ENCODE peak calls at places on chromosomes 13 and 19, in eight cellular contexts. N is tibial nerve, J is ovary, K is ascending aorta, O is thyroid gland, L is stomach, E is endodermal cell, M is heart left ventricle. U is an unnamed sample.

GRCh38 chr19:38285567-38285966 is 18.5 kb upstream of the C19orf33 start:
- DNase-seq in O (no peak), J (no peak), N (no peak), K (no peak), L (no peak), M (no peak), E (no peak), U (no peak)

GRCh38 chr13:30869491-30869890 is 36.6 kb upstream of the MEDAG start:
- DNase-seq in O (no peak), E (no peak), J (peak), K (no peak), N (no peak), M (no peak), L (no peak), U (no peak)

GRCh38 chr19:7636691-7637373 is at the start of gene STXBP2:
- DNase-seq in E (peak), M (peak), K (peak), O (peak), L (peak), N (no peak), J (no peak), U (peak)

GRCh38 chr19:10230904-10231623 is at the start of gene S1PR2:
- DNase-seq in M (peak), J (peak), L (peak), K (no peak), E (peak), N (peak), O (peak), U (no peak)

GRCh38 chr19:6417713-6418561 is 6.7 kb downstream of the KHSRP start:
- DNase-seq in E (peak), K (no peak), O (peak), N (no peak), L (no peak), M (no peak), J (no peak), U (no peak)

GRCh38 chr13:55815458-55816033 is 1325.2 kb upstream of the PRR20A start:
- DNase-seq in O (no peak), K (no peak), N (no peak), J (no peak), E (no peak), M (no peak), L (no peak), U (no peak)

GRCh38 chr13:113090415-113090770 is 15.2 kb upstream of the F7 start:
- DNase-seq in N (no peak), J (peak), M (peak), L (no peak), E (peak), O (no peak), K (no peak), U (no peak)

GRCh38 chr19:43784981-43785808 is 4.4 kb upstream of the KCNN4 start:
- DNase-seq in L (peak), O (peak), K (no peak), E (peak), M (no peak), N (no peak), J (no peak), U (no peak)

GRCh38 chr19:38667552-38668205 is 20.2 kb downstream of the ACTN4 start:
- DNase-seq in L (no peak), N (no peak), K (no peak), O (no peak), J (no peak), E (no peak), M (no peak), U (no peak)

GRCh38 chr13:102355251-102355650 is 46.6 kb downstream of the FGF14 start:
- DNase-seq in L (no peak), M (no peak), O (no peak), E (no peak), J (no peak), K (no peak), N (no peak), U (peak)

GRCh38 chr13:59681630-59682311 is 482.0 kb downstream of the DIAPH3 start:
- DNase-seq in N (no peak), K (no peak), L (no peak), E (no peak), O (no peak), J (no peak), M (no peak), U (no peak)

GRCh38 chr19:18153555-18154134 is 682 bp downstream of the PIK3R2 start:
- DNase-seq in E (no peak), N (no peak), L (no peak), O (peak), K (no peak), M (no peak), J (peak), U (no peak)

GRCh38 chr19:16068696-16069259 is 7.5 kb upstream of the TPM4 start:
- DNase-seq in N (no peak), L (no peak), K (no peak), E (no peak), O (no peak), J (no peak), M (no peak), U (no peak)

GRCh38 chr13:40517486-40518311 is 148.7 kb downstream of the FOXO1 start:
- DNase-seq in M (no peak), E (no peak), N (no peak), L (no peak), J (no peak), K (no peak), O (no peak), U (no peak)

GRCh38 chr19:54207908-54208783 is 7.5 kb downstream of the RPS9 start:
- DNase-seq in K (peak), N (no peak), J (peak), O (peak), M (peak), E (peak), L (peak), U (no peak)

GRCh38 chr19:13091400-13092161 is 11.1 kb downstream of the LYL1 start:
- DNase-seq in L (no peak), N (no peak), O (no peak), M (no peak), K (peak), E (peak), J (peak), U (no peak)

GRCh38 chr13:41137241-41137640 is 4.6 kb upstream of the KBTBD6 start:
- DNase-seq in L (no peak), J (no peak), M (no peak), K (no peak), E (no peak), N (no peak), O (no peak), U (peak)

GRCh38 chr19:14150041-14150769 is 13.8 kb upstream of the ASF1B start:
- DNase-seq in N (no peak), M (no peak), L (no peak), J (no peak), E (no peak), O (no peak), K (no peak), U (no peak)

GRCh38 chr13:112711528-112712265 is 21.9 kb downstream of the ATP11A start:
- DNase-seq in K (peak), O (peak), L (peak), J (peak), E (peak), M (no peak), N (peak), U (peak)

GRCh38 chr19:44800461-44800860 is 8.4 kb upstream of the BCAM start:
- DNase-seq in N (peak), J (peak), K (peak), M (peak), L (peak), E (peak), O (peak), U (no peak)

GRCh38 chr13:77492982-77493381 is 42.5 kb upstream of the SCEL start:
- DNase-seq in E (no peak), K (no peak), N (no peak), O (peak), J (no peak), M (no peak), L (no peak), U (peak)

GRCh38 chr19:27865927-27866777 is 1346.8 kb downstream of the UQCRFS1 start:
- DNase-seq in O (no peak), L (no peak), J (no peak), K (no peak), M (no peak), E (no peak), N (no peak), U (no peak)

GRCh38 chr13:72820156-72820897 is 38.4 kb downstream of the PIBF1 start:
- DNase-seq in E (no peak), O (no peak), K (no peak), N (no peak), M (no peak), L (no peak), J (no peak), U (no peak)

GRCh38 chr19:37718357-37718756 is 1.2 kb downstream of the ZNF607 start:
- DNase-seq in O (no peak), J (no peak), L (no peak), M (no peak), E (peak), N (no peak), K (no peak), U (no peak)

GRCh38 chr13:112351825-112352224 is 24.3 kb upstream of the SPACA7 start:
- DNase-seq in O (no peak), E (no peak), K (no peak), L (no peak), M (no peak), N (no peak), J (no peak), U (no peak)

GRCh38 chr19:43814663-43815352 is 12.3 kb upstream of the ZNF283 start:
- DNase-seq in O (no peak), N (no peak), K (no peak), M (no peak), E (no peak), J (no peak), L (no peak), U (no peak)

GRCh38 chr19:58535857-58536256 is 8.0 kb upstream of the TRIM28 start:
- DNase-seq in J (no peak), O (no peak), L (no peak), N (no peak), E (no peak), M (no peak), K (no peak), U (no peak)

GRCh38 chr13:34357435-34358232 is 539.7 kb downstream of the RFC3 start:
- DNase-seq in J (no peak), L (no peak), M (no peak), N (no peak), E (peak), K (no peak), O (no peak), U (peak)

GRCh38 chr13:43434185-43434584 is 352.6 kb downstream of the ENOX1 start:
- DNase-seq in O (no peak), J (no peak), L (no peak), N (no peak), K (no peak), M (no peak), E (no peak), U (no peak)

GRCh38 chr19:33419763-33420080 is 46.2 kb downstream of the CEBPG start:
- DNase-seq in O (no peak), E (peak), M (peak), N (no peak), J (no peak), K (no peak), L (no peak), U (no peak)

GRCh38 chr13:45575830-45576180 is 39.7 kb downstream of the ERICH6B start:
- DNase-seq in O (no peak), L (no peak), M (no peak), N (no peak), K (no peak), E (no peak), J (no peak), U (no peak)

GRCh38 chr13:40440990-40441820 is 225.2 kb downstream of the FOXO1 start:
- DNase-seq in N (peak), J (peak), O (peak), E (no peak), M (peak), K (no peak), L (peak), U (no peak)

GRCh38 chr19:34556500-34556899 is 74.9 kb downstream of the WTIP start:
- DNase-seq in O (no peak), J (no peak), E (peak), L (no peak), N (no peak), K (no peak), M (no peak), U (no peak)
- TF ChIP-seq CTCF in O (no peak), J (no peak), E (peak), L (no peak), N (no peak), K (no peak), M (peak), U (peak)

GRCh38 chr13:75264611-75265010 is 217.4 kb downstream of the TBC1D4 start:
- DNase-seq in E (no peak), J (no peak), L (no peak), K (no peak), N (no peak), O (no peak), M (no peak), U (no peak)
- H3K27ac ChIP-seq in E (no peak), J (no peak), L (no peak), K (no peak), N (no peak), O (no peak), M (no peak), U (no peak)

DNA sequence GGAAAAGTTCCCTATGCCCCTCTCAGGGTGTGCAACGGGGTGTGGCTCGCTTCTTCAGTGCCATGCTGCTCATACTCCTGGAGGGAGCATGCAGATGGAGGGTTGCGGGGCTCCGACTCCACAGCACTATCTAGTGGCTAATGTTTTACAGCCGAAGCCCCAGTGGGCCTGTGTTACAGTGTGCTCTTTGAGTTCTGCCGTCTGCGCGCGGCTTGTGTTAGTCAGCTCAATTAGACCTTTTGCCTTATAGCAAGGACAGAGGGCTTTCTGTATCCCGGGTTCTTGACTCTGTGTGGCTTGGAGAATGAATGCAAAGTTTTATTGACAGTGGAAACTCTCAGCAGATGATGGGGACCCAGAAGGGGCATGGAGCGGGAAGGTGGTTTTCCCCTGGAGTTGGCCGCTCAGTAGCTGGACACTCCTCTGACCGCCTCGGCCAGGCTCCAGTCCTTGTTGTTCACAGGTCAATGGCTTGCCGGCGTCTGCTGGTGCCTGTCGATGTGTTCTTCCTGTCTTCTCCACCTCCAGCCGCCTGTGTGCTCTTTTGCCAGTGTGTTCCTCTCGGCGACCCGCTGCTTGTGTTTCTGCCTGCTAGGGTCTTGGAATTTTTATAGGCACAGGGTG is 383.4 kb downstream of the LMO7 start:
- DNase-seq in M (peak), O (no peak), L (no peak), K (no peak), J (no peak), N (no peak), E (peak), U (no peak)
- TF ChIP-seq CTCF in M (peak), O (no peak), L (no peak), K (no peak), J (no peak), N (peak), E (peak), U (peak)

GRCh38 chr19:46617566-46618079 is 7.3 kb downstream of the PTGIR start:
- DNase-seq in L (no peak), N (no peak), M (peak), E (peak), O (no peak), K (no peak), J (no peak), U (no peak)
- H3K27ac ChIP-seq in L (no peak), N (peak), M (peak), E (no peak), O (no peak), K (peak), J (no peak), U (no peak)

GRCh38 chr19:40524655-40525054 is 52.0 kb upstream of the SHKBP1 start:
- DNase-seq in K (no peak), J (no peak), O (no peak), L (no peak), N (no peak), E (no peak), M (no peak), U (no peak)

GRCh38 chr19:40523322-40524047 is 53.2 kb upstream of the SHKBP1 start:
- DNase-seq in J (no peak), M (no peak), L (peak), K (no peak), N (no peak), O (peak), E (peak), U (no peak)

GRCh38 chr19:40524133-40524549 is 52.5 kb upstream of the SHKBP1 start:
- DNase-seq in N (no peak), J (no peak), O (no peak), K (no peak), L (no peak), E (no peak), M (no peak), U (no peak)

GRCh38 chr19:40519352-40520322 is 52.8 kb downstream of the SPTBN4 start:
- DNase-seq in K (no peak), E (peak), N (no peak), O (no peak), J (no peak), L (peak), M (no peak), U (peak)

GRCh38 chr19:40521276-40521675 is 54.5 kb downstream of the SPTBN4 start:
- DNase-seq in E (no peak), M (no peak), K (no peak), L (no peak), O (no peak), J (no peak), N (no peak), U (no peak)
- TF ChIP-seq CTCF in E (peak), M (no peak), K (no peak), L (no peak), O (no peak), J (no peak), N (peak), U (peak)

GRCh38 chr19:46902402-46902766 is 41.6 kb downstream of the ARHGAP35 start:
- DNase-seq in E (peak), J (no peak), L (peak), N (no peak), K (no peak), O (peak), M (no peak), U (peak)

GRCh38 chr19:46903458-46903857 is 42.7 kb downstream of the ARHGAP35 start:
- DNase-seq in J (no peak), O (no peak), M (no peak), K (no peak), L (no peak), E (no peak), N (no peak), U (no peak)

GRCh38 chr19:46904114-46905060 is 43.6 kb downstream of the ARHGAP35 start:
- DNase-seq in J (peak), L (no peak), M (peak), N (no peak), E (peak), O (no peak), K (no peak), U (no peak)

GRCh38 chr19:46900341-46900740 is 39.5 kb downstream of the ARHGAP35 start:
- DNase-seq in L (no peak), K (no peak), N (no peak), E (peak), M (no peak), J (no peak), O (no peak), U (no peak)

DNA sequence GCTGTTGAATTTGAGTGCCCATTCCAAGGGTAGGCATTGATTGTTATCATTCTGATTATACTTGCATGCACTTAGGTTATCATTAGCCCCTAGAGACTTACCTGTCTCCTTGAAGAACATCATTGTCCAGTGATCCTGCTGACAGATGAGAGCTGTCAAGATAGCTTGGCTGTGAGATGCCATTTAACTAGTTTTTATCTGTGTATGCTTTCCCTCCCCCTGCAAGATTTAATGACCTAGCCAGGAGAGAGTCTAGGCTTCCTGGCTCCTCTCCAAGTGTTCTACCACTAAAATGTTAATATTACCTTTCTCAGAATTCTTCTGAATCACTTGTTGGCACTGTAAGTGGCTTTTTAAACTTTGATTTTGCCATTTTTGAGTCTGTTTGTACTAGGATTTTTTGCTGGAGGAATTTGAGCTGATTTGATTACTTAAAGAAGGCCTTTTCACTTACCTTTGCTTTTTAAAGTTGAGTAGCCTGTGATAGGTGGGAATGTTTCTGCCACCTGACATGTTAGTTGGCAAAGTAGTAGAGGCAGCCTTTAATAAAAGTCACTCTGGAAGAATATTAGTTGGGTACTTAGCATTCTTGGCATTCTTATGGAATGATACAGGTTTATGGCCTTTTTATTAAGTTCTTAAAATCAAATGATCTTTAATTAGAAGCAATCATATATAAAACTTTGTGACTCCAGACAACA is 41.1 kb downstream of the ARHGAP35 start:
- DNase-seq in J (no peak), O (no peak), K (no peak), N (no peak), L (no peak), M (no peak), E (no peak), U (no peak)
- H3K27ac ChIP-seq in J (no peak), O (peak), K (no peak), N (no peak), L (no peak), M (peak), E (no peak), U (peak)

GRCh38 chr13:106036870-106037269 is 498.6 kb downstream of the EFNB2 start:
- DNase-seq in O (no peak), L (no peak), M (no peak), N (no peak), K (no peak), E (peak), J (no peak), U (no peak)
- TF ChIP-seq CTCF in O (no peak), L (no peak), M (no peak), N (no peak), K (no peak), E (peak), J (no peak), U (no peak)

DNA sequence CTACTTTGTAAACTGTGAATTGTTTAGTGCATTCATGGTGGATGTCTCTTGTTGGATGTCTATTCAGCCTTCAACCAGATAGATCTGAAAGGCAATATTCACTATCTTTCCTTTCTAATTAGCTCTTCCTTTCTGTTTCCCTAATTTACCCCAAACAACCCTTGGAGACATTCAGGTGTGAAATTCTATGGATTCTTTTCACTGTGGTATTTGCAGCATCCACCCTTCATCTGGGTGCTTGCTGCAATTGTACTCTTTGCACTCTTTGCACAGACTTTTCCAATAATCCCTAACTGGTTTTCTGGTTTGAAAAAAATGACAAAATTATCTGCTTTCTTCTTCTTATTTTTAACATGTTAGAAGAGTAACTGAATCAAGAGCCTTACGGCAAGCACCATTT is 56.5 kb downstream of the KL start:
- DNase-seq in J (no peak), N (no peak), M (no peak), K (no peak), L (no peak), E (no peak), O (no peak), U (no peak)
- H3K27ac ChIP-seq in J (no peak), N (no peak), M (no peak), K (no peak), L (no peak), E (no peak), O (no peak), U (no peak)

DNA sequence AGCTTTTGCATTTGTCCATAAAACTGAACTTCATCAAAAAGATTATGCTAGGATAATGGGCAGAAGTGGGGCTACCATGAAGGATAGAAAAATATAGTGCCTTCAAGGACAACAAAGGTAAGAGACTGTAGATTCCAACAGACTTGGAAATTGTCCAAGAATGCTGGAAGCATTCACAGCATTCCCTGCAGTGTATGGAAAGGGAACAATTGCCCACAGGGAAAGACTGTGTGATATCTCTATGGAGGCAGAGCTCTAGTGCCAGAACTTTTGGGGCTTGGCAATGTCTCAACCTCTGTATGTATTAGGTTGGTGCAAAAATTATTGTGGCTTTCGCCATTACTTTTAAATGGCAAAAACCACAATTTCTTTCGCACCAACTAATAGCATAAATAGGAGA is 1598.8 kb upstream of the MIR17HG start:
- DNase-seq in M (no peak), K (no peak), J (no peak), L (no peak), O (no peak), E (no peak), N (no peak), U (no peak)
- TF ChIP-seq CTCF in M (no peak), K (no peak), J (no peak), L (no peak), O (no peak), E (no peak), N (no peak), U (no peak)